ENCODE peak calls at places on chromosomes 12 and 14, in seven cellular contexts. One of them, this sample, is unnamed.

GRCh38 chr12:106090586-106091411 is 48.0 kb downstream of the NUAK1 start:
- DNase-seq in HepG2: no peak
- DNase-seq in dorsolateral prefrontal cortex: no peak
- DNase-seq in transverse colon: no peak
- DNase-seq in brain microvascular endothelial cell: peak
- DNase-seq in RWPE1: no peak
- DNase-seq in tibial nerve: no peak
- DNase-seq in this sample: no peak

GRCh38 chr12:121769831-121770301 is 23.6 kb downstream of the RHOF start:
- DNase-seq in HepG2: peak
- DNase-seq in RWPE1: no peak
- DNase-seq in transverse colon: peak
- DNase-seq in dorsolateral prefrontal cortex: no peak
- DNase-seq in tibial nerve: no peak
- DNase-seq in brain microvascular endothelial cell: no peak
- DNase-seq in this sample: no peak

GRCh38 chr14:100334904-100335303 is 11.8 kb downstream of the SLC25A47 start:
- DNase-seq in HepG2: no peak
- DNase-seq in RWPE1: no peak
- DNase-seq in tibial nerve: no peak
- DNase-seq in brain microvascular endothelial cell: no peak
- DNase-seq in transverse colon: no peak
- DNase-seq in dorsolateral prefrontal cortex: peak
- DNase-seq in this sample: peak

GRCh38 chr12:53205747-53206146 is 1.3 kb downstream of the ITGB7 start:
- DNase-seq in HepG2: no peak
- DNase-seq in brain microvascular endothelial cell: peak
- DNase-seq in tibial nerve: peak
- DNase-seq in dorsolateral prefrontal cortex: no peak
- DNase-seq in transverse colon: peak
- DNase-seq in RWPE1: peak
- DNase-seq in this sample: peak

GRCh38 chr12:16482726-16483125 is 123.2 kb downstream of the LMO3 start:
- DNase-seq in dorsolateral prefrontal cortex: no peak
- DNase-seq in HepG2: no peak
- DNase-seq in brain microvascular endothelial cell: no peak
- DNase-seq in RWPE1: no peak
- DNase-seq in transverse colon: no peak
- DNase-seq in tibial nerve: no peak
- DNase-seq in this sample: no peak

GRCh38 chr14:42930058-42930457 is 1323.4 kb downstream of the LRFN5 start:
- DNase-seq in dorsolateral prefrontal cortex: no peak
- DNase-seq in HepG2: no peak
- DNase-seq in RWPE1: no peak
- DNase-seq in transverse colon: peak
- DNase-seq in tibial nerve: no peak
- DNase-seq in brain microvascular endothelial cell: no peak
- DNase-seq in this sample: peak

GRCh38 chr12:10717410-10717809 is 5.7 kb downstream of the YBX3 start:
- DNase-seq in transverse colon: no peak
- DNase-seq in dorsolateral prefrontal cortex: no peak
- DNase-seq in HepG2: no peak
- DNase-seq in RWPE1: peak
- DNase-seq in brain microvascular endothelial cell: no peak
- DNase-seq in tibial nerve: no peak
- DNase-seq in this sample: no peak

GRCh38 chr14:61244051-61244450 is 37.1 kb downstream of the TMEM30B start:
- DNase-seq in transverse colon: no peak
- DNase-seq in dorsolateral prefrontal cortex: no peak
- DNase-seq in HepG2: no peak
- DNase-seq in brain microvascular endothelial cell: no peak
- DNase-seq in tibial nerve: no peak
- DNase-seq in RWPE1: no peak
- DNase-seq in this sample: no peak

GRCh38 chr12:3319723-3320492 is 171.1 kb upstream of the PRMT8 start:
- DNase-seq in tibial nerve: no peak
- DNase-seq in dorsolateral prefrontal cortex: no peak
- DNase-seq in HepG2: peak
- DNase-seq in brain microvascular endothelial cell: no peak
- DNase-seq in transverse colon: no peak
- DNase-seq in RWPE1: no peak
- DNase-seq in this sample: no peak

GRCh38 chr12:123396954-123397353 is 13.0 kb downstream of the KMT5A start:
- DNase-seq in dorsolateral prefrontal cortex: no peak
- DNase-seq in transverse colon: peak
- DNase-seq in RWPE1: no peak
- DNase-seq in tibial nerve: no peak
- DNase-seq in brain microvascular endothelial cell: no peak
- DNase-seq in HepG2: no peak
- DNase-seq in this sample: no peak

GRCh38 chr12:111406474-111407370 is 999 bp downstream of the SH2B3 start:
- DNase-seq in dorsolateral prefrontal cortex: no peak
- DNase-seq in RWPE1: no peak
- DNase-seq in HepG2: no peak
- DNase-seq in tibial nerve: no peak
- DNase-seq in transverse colon: no peak
- DNase-seq in brain microvascular endothelial cell: no peak
- DNase-seq in this sample: no peak

GRCh38 chr12:108722463-108722862 is 8.9 kb downstream of the CORO1C start:
- DNase-seq in brain microvascular endothelial cell: no peak
- DNase-seq in RWPE1: no peak
- DNase-seq in tibial nerve: no peak
- DNase-seq in transverse colon: no peak
- DNase-seq in HepG2: no peak
- DNase-seq in dorsolateral prefrontal cortex: no peak
- DNase-seq in this sample: no peak

GRCh38 chr12:108724054-108724889 is 7.0 kb downstream of the CORO1C start:
- DNase-seq in tibial nerve: peak
- DNase-seq in dorsolateral prefrontal cortex: no peak
- DNase-seq in HepG2: no peak
- DNase-seq in RWPE1: no peak
- DNase-seq in transverse colon: no peak
- DNase-seq in brain microvascular endothelial cell: peak
- DNase-seq in this sample: no peak

GRCh38 chr12:108722992-108723766 is 8.1 kb downstream of the CORO1C start:
- DNase-seq in HepG2: no peak
- DNase-seq in brain microvascular endothelial cell: peak
- DNase-seq in tibial nerve: peak
- DNase-seq in RWPE1: peak
- DNase-seq in dorsolateral prefrontal cortex: no peak
- DNase-seq in transverse colon: no peak
- DNase-seq in this sample: no peak

GRCh38 chr12:108721824-108722223 is 9.5 kb downstream of the CORO1C start:
- DNase-seq in tibial nerve: no peak
- DNase-seq in dorsolateral prefrontal cortex: no peak
- DNase-seq in RWPE1: no peak
- DNase-seq in HepG2: no peak
- DNase-seq in brain microvascular endothelial cell: no peak
- DNase-seq in transverse colon: no peak
- DNase-seq in this sample: no peak

DNA sequence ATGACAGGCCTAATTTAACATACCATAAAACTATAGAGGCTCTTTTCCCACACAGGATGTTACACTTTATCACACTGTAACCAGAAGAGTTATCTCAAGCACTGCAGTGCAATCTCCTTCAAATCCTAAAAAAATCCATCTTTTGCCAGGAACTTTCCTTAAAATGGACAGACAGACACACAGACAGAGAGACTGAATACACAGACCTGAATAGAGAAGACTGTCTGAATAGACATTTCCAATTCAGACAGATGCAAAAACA is 6.5 kb downstream of the CORO1C start:
- DNase-seq in RWPE1: no peak
- DNase-seq in transverse colon: no peak
- DNase-seq in dorsolateral prefrontal cortex: no peak
- DNase-seq in brain microvascular endothelial cell: no peak
- DNase-seq in HepG2: no peak
- DNase-seq in tibial nerve: no peak
- DNase-seq in this sample: no peak
- H3K27ac ChIP-seq in RWPE1: no peak
- H3K27ac ChIP-seq in transverse colon: peak
- H3K27ac ChIP-seq in dorsolateral prefrontal cortex: peak
- H3K27ac ChIP-seq in brain microvascular endothelial cell: peak
- H3K27ac ChIP-seq in HepG2: no peak
- H3K27ac ChIP-seq in tibial nerve: peak
- H3K27ac ChIP-seq in this sample: no peak

GRCh38 chr12:117045998-117046374 is 53.2 kb downstream of the TESC start:
- DNase-seq in dorsolateral prefrontal cortex: no peak
- DNase-seq in HepG2: peak
- DNase-seq in RWPE1: no peak
- DNase-seq in transverse colon: no peak
- DNase-seq in tibial nerve: no peak
- DNase-seq in brain microvascular endothelial cell: no peak
- DNase-seq in this sample: no peak

GRCh38 chr12:117044790-117045174 is 54.4 kb downstream of the TESC start:
- DNase-seq in HepG2: peak
- DNase-seq in RWPE1: no peak
- DNase-seq in tibial nerve: no peak
- DNase-seq in brain microvascular endothelial cell: no peak
- DNase-seq in transverse colon: no peak
- DNase-seq in dorsolateral prefrontal cortex: no peak
- DNase-seq in this sample: no peak

GRCh38 chr12:117044311-117044710 is 54.9 kb downstream of the TESC start:
- DNase-seq in tibial nerve: no peak
- DNase-seq in HepG2: no peak
- DNase-seq in brain microvascular endothelial cell: no peak
- DNase-seq in transverse colon: no peak
- DNase-seq in dorsolateral prefrontal cortex: no peak
- DNase-seq in RWPE1: no peak
- DNase-seq in this sample: no peak

GRCh38 chr12:117046425-117046824 is 52.8 kb downstream of the TESC start:
- DNase-seq in RWPE1: no peak
- DNase-seq in HepG2: no peak
- DNase-seq in dorsolateral prefrontal cortex: no peak
- DNase-seq in tibial nerve: no peak
- DNase-seq in brain microvascular endothelial cell: no peak
- DNase-seq in transverse colon: no peak
- DNase-seq in this sample: no peak

DNA sequence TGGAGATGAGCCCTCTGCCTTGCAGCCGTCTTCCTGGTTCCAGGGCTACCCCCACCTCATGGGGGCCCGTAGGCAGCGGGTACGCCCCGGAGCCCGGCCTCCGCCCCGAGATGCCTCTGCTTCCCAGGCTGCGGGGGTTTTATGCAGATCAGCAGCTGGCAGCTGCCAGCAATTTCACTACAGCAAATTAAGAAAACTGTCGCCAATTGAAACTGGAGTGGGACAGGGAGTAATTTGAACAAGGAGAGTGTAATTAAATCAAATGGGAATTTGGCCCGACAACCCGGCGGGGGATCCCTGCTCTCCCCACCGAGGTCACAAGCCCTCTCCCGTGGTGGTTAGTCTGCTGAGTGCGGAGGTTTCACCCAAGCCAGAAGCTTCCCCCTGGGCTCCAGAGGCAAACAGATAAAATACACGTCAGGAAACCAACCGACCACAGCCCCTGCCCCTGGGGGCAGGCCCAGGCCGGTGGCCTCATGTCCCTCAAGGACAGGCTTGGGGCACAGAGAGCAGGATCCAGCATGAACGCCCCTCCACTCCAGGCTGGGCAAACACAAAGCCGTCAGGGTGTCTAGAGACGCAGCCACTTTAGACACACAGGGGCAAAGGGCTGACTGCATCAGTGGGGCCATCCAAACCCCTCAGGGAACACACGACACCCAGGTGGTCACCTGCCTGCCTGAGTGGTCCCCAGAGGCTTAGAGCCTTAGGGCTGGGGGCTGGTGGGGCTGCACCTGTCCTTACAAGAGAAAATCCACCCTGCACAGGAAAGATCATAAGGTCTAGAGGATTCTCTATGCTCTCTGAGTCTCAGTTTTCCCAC is 53.8 kb downstream of the TESC start:
- DNase-seq in RWPE1: no peak
- DNase-seq in tibial nerve: no peak
- DNase-seq in brain microvascular endothelial cell: no peak
- DNase-seq in transverse colon: no peak
- DNase-seq in dorsolateral prefrontal cortex: peak
- DNase-seq in HepG2: peak
- DNase-seq in this sample: no peak
- H3K27ac ChIP-seq in RWPE1: no peak
- H3K27ac ChIP-seq in tibial nerve: no peak
- H3K27ac ChIP-seq in brain microvascular endothelial cell: no peak
- H3K27ac ChIP-seq in transverse colon: no peak
- H3K27ac ChIP-seq in dorsolateral prefrontal cortex: peak
- H3K27ac ChIP-seq in HepG2: peak
- H3K27ac ChIP-seq in this sample: no peak

GRCh38 chr12:98894412-98895085 is 249.5 kb downstream of the APAF1 start:
- DNase-seq in dorsolateral prefrontal cortex: peak
- DNase-seq in transverse colon: no peak
- DNase-seq in RWPE1: no peak
- DNase-seq in HepG2: no peak
- DNase-seq in tibial nerve: no peak
- DNase-seq in brain microvascular endothelial cell: no peak
- DNase-seq in this sample: no peak
- H3K27ac ChIP-seq in dorsolateral prefrontal cortex: peak
- H3K27ac ChIP-seq in transverse colon: no peak
- H3K27ac ChIP-seq in RWPE1: no peak
- H3K27ac ChIP-seq in HepG2: no peak
- H3K27ac ChIP-seq in tibial nerve: no peak
- H3K27ac ChIP-seq in brain microvascular endothelial cell: no peak
- H3K27ac ChIP-seq in this sample: no peak

GRCh38 chr14:92693998-92694780 is 54.2 kb downstream of the LGMN start:
- DNase-seq in RWPE1: no peak
- DNase-seq in HepG2: peak
- DNase-seq in tibial nerve: no peak
- DNase-seq in dorsolateral prefrontal cortex: no peak
- DNase-seq in brain microvascular endothelial cell: no peak
- DNase-seq in transverse colon: no peak
- DNase-seq in this sample: peak
- H3K27ac ChIP-seq in RWPE1: no peak
- H3K27ac ChIP-seq in HepG2: no peak
- H3K27ac ChIP-seq in tibial nerve: no peak
- H3K27ac ChIP-seq in dorsolateral prefrontal cortex: no peak
- H3K27ac ChIP-seq in brain microvascular endothelial cell: no peak
- H3K27ac ChIP-seq in transverse colon: no peak
- H3K27ac ChIP-seq in this sample: no peak

GRCh38 chr12:6323995-6324711 is 13.7 kb downstream of the PLEKHG6 start:
- DNase-seq in tibial nerve: no peak
- DNase-seq in brain microvascular endothelial cell: no peak
- DNase-seq in HepG2: no peak
- DNase-seq in dorsolateral prefrontal cortex: no peak
- DNase-seq in RWPE1: no peak
- DNase-seq in transverse colon: no peak
- DNase-seq in this sample: no peak
- H3K27ac ChIP-seq in tibial nerve: peak
- H3K27ac ChIP-seq in brain microvascular endothelial cell: peak
- H3K27ac ChIP-seq in HepG2: peak
- H3K27ac ChIP-seq in dorsolateral prefrontal cortex: peak
- H3K27ac ChIP-seq in RWPE1: peak
- H3K27ac ChIP-seq in transverse colon: peak
- H3K27ac ChIP-seq in this sample: peak

GRCh38 chr14:58785741-58786140 is 148.0 kb downstream of the DACT1 start:
- DNase-seq in dorsolateral prefrontal cortex: no peak
- DNase-seq in transverse colon: no peak
- DNase-seq in brain microvascular endothelial cell: no peak
- DNase-seq in tibial nerve: no peak
- DNase-seq in RWPE1: no peak
- DNase-seq in HepG2: no peak
- DNase-seq in this sample: no peak
- H3K27ac ChIP-seq in dorsolateral prefrontal cortex: peak
- H3K27ac ChIP-seq in transverse colon: no peak
- H3K27ac ChIP-seq in brain microvascular endothelial cell: no peak
- H3K27ac ChIP-seq in tibial nerve: no peak
- H3K27ac ChIP-seq in RWPE1: no peak
- H3K27ac ChIP-seq in HepG2: no peak
- H3K27ac ChIP-seq in this sample: no peak

GRCh38 chr14:77708749-77709148 is 846 bp downstream of the SLIRP start:
- DNase-seq in brain microvascular endothelial cell: no peak
- DNase-seq in dorsolateral prefrontal cortex: no peak
- DNase-seq in tibial nerve: no peak
- DNase-seq in transverse colon: no peak
- DNase-seq in HepG2: no peak
- DNase-seq in RWPE1: no peak
- DNase-seq in this sample: no peak
- H3K27ac ChIP-seq in brain microvascular endothelial cell: no peak
- H3K27ac ChIP-seq in dorsolateral prefrontal cortex: no peak
- H3K27ac ChIP-seq in tibial nerve: no peak
- H3K27ac ChIP-seq in transverse colon: peak
- H3K27ac ChIP-seq in HepG2: peak
- H3K27ac ChIP-seq in RWPE1: no peak
- H3K27ac ChIP-seq in this sample: no peak